ENCODE peak calls at places on chromosomes 1 and 21, in nine cellular contexts. J is prostate gland; G is esophagus squamous epithelium; L is CD8-positive, alpha-beta memory T cell; U is IMR-90; Z is psoas muscle; Q is tibial artery; R is ascending aorta; H is left ventricle myocardium inferior. F is an unnamed sample. For H3K9me3 and H3K4me1, the result is how much of the 10 kb centered on the place peaks cover.

GRCh38 chr1:206769331-206769731 is 1.2 kb upstream of the IL19 start:
- DNase-seq in Q (no peak), H (no peak), L (peak), G (no peak), R (no peak), J (no peak), U (no peak), Z (no peak), F (no peak)

GRCh38 chr1:8482844-8483436 is 165.0 kb downstream of the SLC45A1 start:
- DNase-seq in J (no peak), R (no peak), Q (no peak), Z (no peak), H (no peak), L (no peak), U (peak), G (no peak), F (no peak)

GRCh38 chr1:109790735-109791494 is 27.2 kb upstream of the EPS8L3 start:
- DNase-seq in J (no peak), H (peak), R (peak), Q (peak), G (no peak), U (peak), L (peak), Z (peak), F (peak)

GRCh38 chr1:8468751-8469150 is 150.8 kb downstream of the SLC45A1 start:
- DNase-seq in R (no peak), L (no peak), H (no peak), J (no peak), G (no peak), U (no peak), Z (no peak), Q (no peak), F (no peak)

GRCh38 chr1:219367496-219367895 is 193.8 kb downstream of the LYPLAL1 start:
- DNase-seq in Q (no peak), J (no peak), L (no peak), Z (no peak), H (no peak), R (no peak), G (no peak), U (no peak), F (no peak)

GRCh38 chr1:81021134-81021533 is 779.6 kb upstream of the ADGRL2 start:
- DNase-seq in G (no peak), U (peak), L (no peak), H (no peak), Z (no peak), J (no peak), Q (no peak), R (no peak), F (no peak)

GRCh38 chr1:235187316-235187715 is 26.3 kb upstream of the RBM34 start:
- DNase-seq in J (no peak), L (no peak), H (no peak), R (no peak), G (no peak), U (no peak), Z (no peak), Q (no peak), F (peak)

GRCh38 chr1:67691712-67692111 is 6.7 kb downstream of the GADD45A start:
- DNase-seq in J (no peak), H (no peak), Q (no peak), Z (no peak), L (no peak), R (no peak), U (no peak), G (no peak), F (no peak)

GRCh38 chr1:246669659-246670058 is 54.5 kb upstream of the SCCPDH start:
- DNase-seq in H (no peak), R (no peak), Q (no peak), L (no peak), G (no peak), Z (no peak), U (no peak), J (no peak), F (no peak)

GRCh38 chr21:44299085-44299457 is 782 bp upstream of the PFKL start:
- DNase-seq in Z (no peak), G (no peak), U (peak), H (no peak), R (no peak), Q (no peak), L (no peak), J (no peak), F (no peak)

GRCh38 chr1:246157516-246157915 is 349.6 kb downstream of the SMYD3 start:
- DNase-seq in R (no peak), L (no peak), Q (no peak), Z (no peak), G (no peak), U (no peak), H (no peak), J (no peak), F (no peak)

GRCh38 chr1:2127181-2128145 is 67.1 kb downstream of the FAAP20 start:
- DNase-seq in R (no peak), L (no peak), J (peak), H (peak), Q (no peak), U (no peak), G (no peak), Z (peak), F (peak)

GRCh38 chr1:58442114-58442513 is 104.4 kb downstream of the OMA1 start:
- DNase-seq in R (no peak), Q (no peak), L (no peak), Z (no peak), J (no peak), H (no peak), G (no peak), U (no peak), F (no peak)

GRCh38 chr1:224726783-224727182 is 110.7 kb downstream of the CNIH3 start:
- DNase-seq in Z (peak), Q (peak), G (no peak), J (no peak), L (no peak), H (no peak), R (peak), U (peak), F (peak)

GRCh38 chr1:151867785-151868403 is 14.4 kb upstream of the THEM5 start:
- DNase-seq in Q (no peak), Z (no peak), J (no peak), U (peak), G (no peak), L (no peak), R (no peak), H (no peak), F (peak)

GRCh38 chr1:217029311-217030157 is 306.3 kb upstream of the ESRRG start:
- DNase-seq in Z (no peak), J (peak), G (no peak), R (peak), H (no peak), U (peak), L (no peak), Q (no peak), F (no peak)

GRCh38 chr1:98706173-98706848 is 44.8 kb downstream of the SNX7 start:
- DNase-seq in Q (no peak), L (no peak), U (peak), G (no peak), R (no peak), Z (no peak), H (no peak), J (no peak), F (peak)

GRCh38 chr1:72284398-72285073 is 2.2 kb upstream of the NEGR1 start:
- DNase-seq in G (no peak), J (peak), U (peak), Z (peak), L (no peak), R (no peak), H (peak), Q (peak), F (peak)

DNA sequence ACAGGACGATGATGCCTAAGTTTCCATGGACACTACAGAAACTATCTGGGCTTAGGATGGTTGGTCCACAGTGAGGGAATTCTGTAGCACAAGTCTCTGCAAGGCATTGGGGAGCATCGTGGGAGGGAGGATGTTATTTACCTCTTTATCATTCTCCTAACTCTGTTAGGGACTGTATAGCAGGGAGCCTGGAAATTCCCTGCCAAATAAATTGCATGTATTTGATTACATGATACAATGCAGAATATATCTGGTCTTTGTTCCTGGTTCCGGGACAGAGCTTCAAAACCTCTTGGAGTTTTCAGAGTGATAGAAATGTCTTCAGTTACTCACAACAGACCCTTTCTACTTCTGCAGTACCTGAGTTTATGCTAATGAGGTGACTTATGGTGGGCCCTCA is 385.9 kb downstream of the PCP4 start:
- DNase-seq in L (no peak), Q (no peak), U (no peak), Z (no peak), H (no peak), G (no peak), R (no peak), J (no peak), F (no peak)
- H3K9me3 ChIP-seq in L (under half), Q (under half), U (under half), Z (under half), H (under half), G (under half), R (under half), J (under half), F (under half)

GRCh38 chr1:166080965-166081870 is 85.6 kb downstream of the FAM78B start:
- DNase-seq in H (no peak), L (no peak), U (no peak), R (no peak), Q (no peak), J (no peak), Z (no peak), G (no peak), F (no peak)

GRCh38 chr1:166086113-166086908 is 80.5 kb downstream of the FAM78B start:
- DNase-seq in Q (no peak), U (no peak), Z (no peak), L (no peak), H (no peak), R (no peak), G (no peak), J (no peak), F (no peak)

GRCh38 chr1:166084613-166085012 is 82.2 kb downstream of the FAM78B start:
- DNase-seq in H (no peak), R (no peak), Q (no peak), Z (no peak), L (no peak), J (no peak), U (no peak), G (no peak), F (no peak)

GRCh38 chr1:166082601-166083000 is 84.2 kb downstream of the FAM78B start:
- DNase-seq in R (no peak), Z (no peak), L (no peak), H (no peak), U (no peak), J (no peak), G (no peak), Q (no peak), F (no peak)

DNA sequence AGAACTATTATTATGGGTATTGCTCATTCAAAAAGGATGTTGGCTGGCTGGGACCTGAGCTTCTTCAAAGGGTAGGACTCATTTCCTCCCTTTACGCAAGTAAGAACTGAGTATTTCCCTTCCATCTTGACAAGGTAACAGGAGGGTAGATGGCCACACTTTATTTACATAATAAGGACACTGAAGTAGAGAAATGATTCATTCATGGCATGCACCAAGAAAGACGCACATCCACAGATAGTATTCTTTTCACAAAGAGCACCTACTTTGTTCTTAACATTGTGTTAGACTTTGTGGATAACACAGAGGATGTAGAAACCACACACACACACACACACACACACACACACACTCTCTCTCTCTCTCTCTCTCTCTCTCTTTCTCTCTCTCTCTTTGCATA is 82.9 kb downstream of the FAM78B start:
- DNase-seq in G (no peak), Q (no peak), Z (no peak), U (no peak), L (no peak), H (no peak), J (no peak), R (no peak), F (no peak)
- H3K27ac ChIP-seq in G (no peak), Q (no peak), Z (no peak), U (no peak), L (no peak), H (no peak), J (no peak), R (no peak), F (no peak)

GRCh38 chr21:15059397-15059796 is 5.4 kb downstream of the NRIP1 start:
- DNase-seq in H (no peak), G (no peak), R (no peak), J (no peak), L (no peak), U (no peak), Q (no peak), Z (no peak), F (no peak)

GRCh38 chr21:15061284-15061683 is 3.5 kb downstream of the NRIP1 start:
- DNase-seq in U (no peak), Z (no peak), Q (no peak), L (no peak), J (no peak), R (no peak), G (no peak), H (no peak), F (no peak)

GRCh38 chr21:15061747-15062146 is 3.1 kb downstream of the NRIP1 start:
- DNase-seq in Q (no peak), J (no peak), L (no peak), R (no peak), U (no peak), Z (no peak), H (no peak), G (no peak), F (no peak)

GRCh38 chr21:15062566-15062965 is 2.2 kb downstream of the NRIP1 start:
- DNase-seq in J (no peak), R (no peak), L (no peak), H (no peak), Z (no peak), G (no peak), U (no peak), Q (no peak), F (no peak)

DNA sequence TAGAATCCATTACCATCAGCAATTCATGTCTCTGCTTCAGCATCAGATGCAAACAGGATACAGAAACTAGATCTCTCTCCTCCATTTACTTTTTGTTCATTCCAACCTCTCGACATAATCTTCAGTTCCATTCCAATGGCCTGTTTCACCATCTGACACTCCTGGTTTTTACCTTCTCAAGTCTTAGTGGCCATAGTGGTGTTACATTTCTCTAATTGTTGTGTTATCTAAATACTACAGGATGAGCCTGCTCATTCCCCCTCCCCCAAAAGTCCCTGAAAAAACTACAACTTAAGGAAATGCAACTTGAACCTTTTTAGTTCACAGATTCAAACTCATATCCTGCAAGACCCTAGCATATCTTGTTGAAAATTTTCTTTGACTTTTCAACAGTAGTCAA is 4.0 kb downstream of the NRIP1 start:
- DNase-seq in J (no peak), Q (no peak), H (no peak), R (no peak), Z (no peak), U (peak), L (no peak), G (no peak), F (no peak)
- H3K4me1 ChIP-seq in J (under half), Q (under half), H (half or more), R (under half), Z (half or more), U (under half), L (under half), G (under half), F (half or more)

DNA sequence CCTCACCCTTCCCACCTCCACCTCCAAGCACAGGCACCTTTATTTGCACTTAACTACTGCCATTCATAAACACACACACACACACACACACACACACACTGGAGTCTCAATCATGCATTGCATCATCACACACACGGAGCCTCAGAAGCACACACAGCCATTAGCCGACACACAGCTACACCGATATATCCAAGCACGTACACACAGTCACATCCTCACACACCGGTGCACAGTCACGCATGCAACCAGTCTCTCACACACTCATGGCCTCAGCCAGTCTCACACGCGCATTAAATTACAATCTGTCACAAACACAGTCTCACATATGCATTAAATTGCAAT is 45.8 kb upstream of the FOXO6 start:
- DNase-seq in U (peak), J (no peak), H (no peak), G (no peak), Z (no peak), Q (no peak), L (no peak), R (no peak), F (no peak)
- H3K9me3 ChIP-seq in U (under half), J (under half), H (under half), G (under half), Z (under half), Q (under half), L (under half), R (under half), F (under half)

GRCh38 chr1:184824716-184825323 is 70.2 kb upstream of the EDEM3 start:
- DNase-seq in Q (no peak), L (no peak), Z (no peak), J (no peak), R (no peak), G (no peak), H (no peak), U (no peak), F (no peak)

GRCh38 chr1:184825571-184825970 is 70.9 kb upstream of the EDEM3 start:
- DNase-seq in U (no peak), Q (no peak), Z (no peak), G (no peak), R (no peak), H (no peak), L (no peak), J (no peak), F (no peak)

GRCh38 chr1:184826001-184826400 is 71.3 kb upstream of the EDEM3 start:
- DNase-seq in Z (no peak), G (no peak), L (no peak), H (no peak), R (no peak), Q (no peak), U (no peak), J (no peak), F (no peak)

GRCh38 chr1:184828369-184828717 is 73.7 kb upstream of the EDEM3 start:
- DNase-seq in H (no peak), R (no peak), L (no peak), G (no peak), Q (no peak), U (no peak), Z (no peak), J (no peak), F (no peak)

DNA sequence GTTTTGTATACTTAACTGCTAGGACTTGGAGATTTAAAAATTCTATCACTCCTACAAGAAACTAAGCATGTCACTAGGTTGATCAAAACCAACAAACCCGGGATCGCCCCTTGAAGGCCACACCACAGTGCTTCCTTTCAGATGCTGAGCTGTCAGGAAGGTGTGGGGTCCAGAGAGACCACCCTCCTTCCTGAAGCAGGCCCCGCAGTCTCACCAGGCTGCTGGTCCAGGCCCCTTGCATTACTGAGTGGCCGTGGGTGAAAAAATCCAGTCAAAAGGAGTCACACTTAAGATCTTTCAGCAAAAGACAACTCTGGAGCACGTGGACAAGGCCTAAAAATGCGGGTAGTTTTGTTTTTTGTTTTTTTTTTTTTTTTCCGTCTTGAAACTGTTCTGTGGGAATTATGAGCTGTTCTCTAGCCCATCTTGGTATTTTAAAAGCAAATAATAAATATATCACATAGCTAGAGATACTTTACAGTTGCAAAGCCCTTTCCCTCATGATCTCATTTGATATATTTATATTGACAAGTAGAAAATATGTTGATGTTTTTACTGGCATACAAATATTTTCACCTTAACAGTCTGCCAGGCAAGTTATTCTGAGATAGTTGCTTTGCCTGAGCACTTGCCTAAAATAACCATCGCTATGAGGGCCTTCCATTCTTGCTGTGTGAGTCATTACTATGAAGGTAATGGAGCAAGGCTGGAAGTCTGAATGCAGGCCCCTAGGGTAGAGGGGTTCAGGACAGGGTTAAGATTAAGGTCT is 73.1 kb upstream of the EDEM3 start:
- DNase-seq in G (no peak), R (no peak), Z (no peak), H (no peak), L (no peak), Q (no peak), U (peak), J (no peak), F (no peak)
- H3K27ac ChIP-seq in G (peak), R (peak), Z (peak), H (peak), L (no peak), Q (peak), U (peak), J (peak), F (peak)

DNA sequence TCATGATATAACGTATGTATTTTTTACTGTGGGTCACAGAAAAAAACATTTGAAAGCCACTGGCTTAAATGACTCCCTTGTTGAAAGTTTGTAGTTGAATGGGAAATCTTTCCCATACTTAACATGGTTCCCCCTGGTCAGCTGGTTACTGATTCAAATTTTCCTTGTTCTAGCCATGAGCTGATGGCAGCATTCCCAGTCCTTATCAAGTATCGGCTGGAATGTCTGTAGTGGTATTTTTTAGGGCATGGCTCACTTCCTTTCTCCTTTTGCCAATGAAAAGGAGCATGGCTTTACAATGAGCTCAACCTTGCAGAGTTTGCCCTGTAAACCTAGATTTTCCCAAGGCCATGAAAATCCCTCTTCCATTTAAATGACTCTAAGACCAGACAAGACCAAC is 55.7 kb downstream of the GIPC2 start:
- DNase-seq in R (no peak), J (no peak), H (no peak), L (no peak), Q (peak), U (peak), Z (no peak), G (no peak), F (peak)
- H3K4me1 ChIP-seq in R (under half), J (under half), H (under half), L (under half), Q (under half), U (under half), Z (under half), G (under half), F (half or more)